ENCODE peak calls at places on chromosomes 6 and 20, in eight cellular contexts. J, H, X, O, G, I, C and Y are unnamed samples.

GRCh38 chr6:154732538-154732823 is 735 bp upstream of the SCAF8 start:
- DNase-seq in J (no peak), O (no peak), X (no peak), G (no peak), H (no peak), I (no peak), C (no peak), Y (no peak)

GRCh38 chr6:121619013-121619412 is 183.6 kb downstream of the GJA1 start:
- DNase-seq in X (no peak), C (no peak), H (no peak), I (no peak), J (no peak), G (no peak), O (no peak), Y (no peak)

GRCh38 chr6:75600694-75601265 is 900 bp upstream of the SENP6 start:
- DNase-seq in X (no peak), C (no peak), G (no peak), J (peak; percentile 23), I (no peak), H (peak; percentile 28), O (peak; percentile 19), Y (no peak)

GRCh38 chr6:39361657-39362486 is 39.4 kb upstream of the KCNK16 start:
- DNase-seq in O (peak; percentile 75), X (peak; percentile 15), G (peak; percentile 62), J (peak; percentile 72), I (peak; percentile 26), H (peak; percentile 71), C (peak; percentile 40), Y (peak; percentile 90)

GRCh38 chr6:119148825-119149525 is 70.5 kb upstream of the FAM184A start:
- DNase-seq in H (peak; percentile 44), I (no peak), X (no peak), J (no peak), G (peak; percentile 65), O (no peak), C (no peak), Y (peak; percentile 55)

GRCh38 chr6:90285611-90286381 is 10.8 kb downstream of the BACH2 start:
- DNase-seq in C (peak; percentile 89), I (peak; percentile 80), O (peak; percentile 47), X (no peak), H (peak; percentile 83), G (peak; percentile 79), J (peak; percentile 58), Y (peak; percentile 89)

GRCh38 chr6:39005774-39006173 is 42.8 kb upstream of the GLP1R start:
- DNase-seq in J (no peak), C (peak; percentile 56), O (no peak), I (no peak), G (no peak), H (no peak), X (no peak), Y (no peak)

GRCh38 chr6:150307520-150307919 is 61.3 kb upstream of the IYD start:
- DNase-seq in J (no peak), I (no peak), O (no peak), X (no peak), G (no peak), C (no peak), H (no peak), Y (no peak)

GRCh38 chr6:2387445-2387844 is 142.0 kb upstream of the GMDS start:
- DNase-seq in H (no peak), J (no peak), O (no peak), G (no peak), X (no peak), C (no peak), I (no peak), Y (no peak)

GRCh38 chr20:3645309-3646066 is 17.7 kb downstream of the GFRA4 start:
- DNase-seq in X (no peak), I (no peak), J (no peak), H (no peak), O (no peak), C (no peak), G (no peak), Y (no peak)

GRCh38 chr6:113586413-113586812 is 270.7 kb upstream of the MARCKS start:
- DNase-seq in J (no peak), C (no peak), X (no peak), H (peak; percentile 77), I (no peak), O (no peak), G (peak; percentile 89), Y (peak; percentile 33)

GRCh38 chr6:14549871-14550270 is 432.3 kb downstream of the CD83 start:
- DNase-seq in O (no peak), C (no peak), I (no peak), X (no peak), H (no peak), G (no peak), J (no peak), Y (no peak)

GRCh38 chr6:147244832-147245231 is 40.6 kb downstream of the STXBP5 start:
- DNase-seq in O (no peak), X (no peak), G (no peak), J (no peak), C (no peak), H (peak; percentile 17), I (no peak), Y (no peak)

GRCh38 chr6:346389-347030 is 45.0 kb upstream of the IRF4 start:
- DNase-seq in C (no peak), J (no peak), X (no peak), H (peak; percentile 41), O (no peak), I (no peak), G (peak; percentile 81), Y (no peak)

GRCh38 chr6:112409311-112409710 is 62.2 kb downstream of the RFPL4B start:
- DNase-seq in I (no peak), H (no peak), X (no peak), G (peak; percentile 20), O (no peak), J (no peak), C (no peak), Y (peak; percentile 56)

GRCh38 chr6:28005124-28005662 is 48.2 kb downstream of the OR2B6 start:
- DNase-seq in X (no peak), I (no peak), O (no peak), G (no peak), H (no peak), J (no peak), C (no peak), Y (no peak)

GRCh38 chr6:7624781-7625710 is 35.0 kb downstream of the SNRNP48 start:
- DNase-seq in G (no peak), O (peak; percentile 78), H (no peak), J (no peak), C (no peak), X (no peak), I (no peak), Y (no peak)

GRCh38 chr20:59933296-59933848 is at the start of gene SYCP2:
- DNase-seq in X (peak; percentile 33), H (peak; percentile 32), J (no peak), C (no peak), O (no peak), I (no peak), G (peak; percentile 36), Y (peak; percentile 85)

GRCh38 chr6:6741264-6741663 is 152.7 kb downstream of the LY86 start:
- DNase-seq in I (no peak), C (no peak), G (no peak), X (no peak), H (no peak), J (no peak), O (no peak), Y (no peak)

GRCh38 chr6:75524322-75524972 is 30.8 kb upstream of the FILIP1 start:
- DNase-seq in J (peak; percentile 83), C (no peak), X (no peak), O (no peak), H (peak; percentile 94), I (peak; percentile 96), G (peak; percentile 77), Y (peak; percentile 38)

GRCh38 chr6:32947552-32948465 is 5.1 kb downstream of the HLA-DMA start:
- DNase-seq in G (peak; percentile 31), I (peak; percentile 54), J (peak; percentile 84), H (peak; percentile 50), C (peak; percentile 42), X (no peak), O (no peak), Y (peak; percentile 31)

GRCh38 chr20:61047515-61047914 is 204.5 kb upstream of the CDH4 start:
- DNase-seq in O (no peak), C (no peak), J (no peak), I (no peak), G (no peak), X (no peak), H (no peak), Y (no peak)

GRCh38 chr6:148700047-148700712 is 46.6 kb upstream of the UST start:
- DNase-seq in H (peak; percentile 84), C (no peak), G (peak; percentile 62), J (no peak), X (no peak), O (no peak), I (no peak), Y (peak; percentile 20)

GRCh38 chr20:33130553-33130952 is 37.4 kb upstream of the BPIFA2 start:
- DNase-seq in I (no peak), H (peak; percentile 8), C (peak; percentile 94), O (no peak), X (no peak), J (no peak), G (peak; percentile 100), Y (peak; percentile 78)